ENCODE peak calls at places on chromosome 13, in four cellular contexts. Q, F, N and Y are unnamed samples.

GRCh38 chr13:22017226-22017625 is 346.4 kb downstream of the FGF9 start:
- DNase-seq in Q (no peak), F (no peak), N (no peak), Y (no peak)

GRCh38 chr13:76620036-76620435 is 266.2 kb downstream of the KCTD12 start:
- DNase-seq in Q (no peak), F (no peak), N (peak; percentile 10), Y (peak; percentile 53)

GRCh38 chr13:109162248-109163051 is 533.0 kb downstream of the MYO16 start:
- DNase-seq in Q (no peak), F (no peak), N (peak; percentile 93), Y (no peak)

GRCh38 chr13:99335603-99336002 is 28.4 kb upstream of the GPR183 start:
- DNase-seq in Q (no peak), F (no peak), N (no peak), Y (no peak)

GRCh38 chr13:79190932-79191331 is 215.1 kb downstream of the RBM26 start:
- DNase-seq in Q (no peak), F (no peak), N (no peak), Y (no peak)

GRCh38 chr13:48586591-48587103 is 53.8 kb upstream of the RCBTB2 start:
- DNase-seq in Q (peak; percentile 58), F (no peak), N (no peak), Y (peak; percentile 7)

GRCh38 chr13:38981096-38981495 is 9.5 kb downstream of the STOML3 start:
- DNase-seq in Q (no peak), F (no peak), N (no peak), Y (no peak)

GRCh38 chr13:73876323-73876722 is 257.9 kb downstream of the KLF12 start:
- DNase-seq in Q (no peak), F (no peak), N (no peak), Y (no peak)

GRCh38 chr13:114120486-114121430 is 11.7 kb downstream of the RASA3 start:
- DNase-seq in Q (no peak), F (no peak), N (no peak), Y (no peak)

GRCh38 chr13:41017744-41018582 is 1.2 kb downstream of the ELF1 start:
- DNase-seq in Q (no peak), F (no peak), N (no peak), Y (no peak)

GRCh38 chr13:54185785-54186184 is 1157.2 kb downstream of the OLFM4 start:
- DNase-seq in Q (no peak), F (no peak), N (no peak), Y (no peak)

GRCh38 chr13:29908411-29908810 is 58.0 kb upstream of the UBL3 start:
- DNase-seq in Q (no peak), F (peak; percentile 76), N (no peak), Y (no peak)

GRCh38 chr13:90592943-90593342 is 754.5 kb upstream of the MIR17HG start:
- DNase-seq in Q (no peak), F (no peak), N (no peak), Y (no peak)

GRCh38 chr13:85521586-85521985 is 277.6 kb downstream of the SLITRK6 start:
- DNase-seq in Q (no peak), F (no peak), N (no peak), Y (no peak)

GRCh38 chr13:86856996-86857395 is 814.2 kb upstream of the SLITRK5 start:
- DNase-seq in Q (no peak), F (no peak), N (no peak), Y (peak; percentile 72)